ENCODE peak calls at places on chromosomes 2 and 18, in six cellular contexts. One of them, this sample, is unnamed.

GRCh38 chr2:9326975-9327374 is 96.4 kb downstream of the ITGB1BP1 start:
- DNase-seq in sigmoid colon: no peak
- DNase-seq in neural progenitor cell: no peak
- DNase-seq in effector memory CD4-positive, alpha-beta T cell: no peak
- DNase-seq in A549: no peak
- DNase-seq in heart right ventricle: no peak
- DNase-seq in this sample: no peak

GRCh38 chr18:75745147-75745546 is 317.6 kb upstream of the SMIM21 start:
- DNase-seq in sigmoid colon: no peak
- DNase-seq in neural progenitor cell: no peak
- DNase-seq in effector memory CD4-positive, alpha-beta T cell: no peak
- DNase-seq in A549: no peak
- DNase-seq in heart right ventricle: no peak
- DNase-seq in this sample: no peak

GRCh38 chr18:79904357-79905147 is 46.9 kb downstream of the SLC66A2 start:
- DNase-seq in sigmoid colon: peak
- DNase-seq in neural progenitor cell: no peak
- DNase-seq in effector memory CD4-positive, alpha-beta T cell: no peak
- DNase-seq in A549: no peak
- DNase-seq in heart right ventricle: no peak
- DNase-seq in this sample: peak

GRCh38 chr2:227592694-227593387 is 5.9 kb upstream of the SCYGR2 start:
- DNase-seq in sigmoid colon: no peak
- DNase-seq in neural progenitor cell: no peak
- DNase-seq in effector memory CD4-positive, alpha-beta T cell: no peak
- DNase-seq in A549: no peak
- DNase-seq in heart right ventricle: no peak
- DNase-seq in this sample: no peak

GRCh38 chr2:11621465-11621864 is 48.5 kb downstream of the NTSR2 start:
- DNase-seq in sigmoid colon: no peak
- DNase-seq in neural progenitor cell: no peak
- DNase-seq in effector memory CD4-positive, alpha-beta T cell: no peak
- DNase-seq in A549: no peak
- DNase-seq in heart right ventricle: no peak
- DNase-seq in this sample: no peak

GRCh38 chr2:240996834-240997140 is 1.6 kb upstream of the SNED1 start:
- DNase-seq in sigmoid colon: peak
- DNase-seq in neural progenitor cell: no peak
- DNase-seq in effector memory CD4-positive, alpha-beta T cell: no peak
- DNase-seq in A549: no peak
- DNase-seq in heart right ventricle: no peak
- DNase-seq in this sample: no peak

GRCh38 chr2:39737661-39738060 is 41.4 kb downstream of the THUMPD2 start:
- DNase-seq in sigmoid colon: peak
- DNase-seq in neural progenitor cell: peak
- DNase-seq in effector memory CD4-positive, alpha-beta T cell: no peak
- DNase-seq in A549: no peak
- DNase-seq in heart right ventricle: no peak
- DNase-seq in this sample: no peak

GRCh38 chr2:211423018-211423417 is 866.6 kb downstream of the CPS1 start:
- DNase-seq in sigmoid colon: no peak
- DNase-seq in neural progenitor cell: no peak
- DNase-seq in effector memory CD4-positive, alpha-beta T cell: no peak
- DNase-seq in A549: no peak
- DNase-seq in heart right ventricle: no peak
- DNase-seq in this sample: no peak

GRCh38 chr18:56283346-56283745 is 355.0 kb downstream of the TXNL1 start:
- DNase-seq in sigmoid colon: no peak
- DNase-seq in neural progenitor cell: no peak
- DNase-seq in effector memory CD4-positive, alpha-beta T cell: no peak
- DNase-seq in A549: no peak
- DNase-seq in heart right ventricle: no peak
- DNase-seq in this sample: no peak

GRCh38 chr18:79712206-79712857 is 32.7 kb downstream of the CTDP1 start:
- DNase-seq in sigmoid colon: no peak
- DNase-seq in neural progenitor cell: no peak
- DNase-seq in effector memory CD4-positive, alpha-beta T cell: no peak
- DNase-seq in A549: no peak
- DNase-seq in heart right ventricle: no peak
- DNase-seq in this sample: no peak

GRCh38 chr18:75129717-75130477 is 79.0 kb downstream of the PTGR3 start:
- DNase-seq in sigmoid colon: no peak
- DNase-seq in neural progenitor cell: no peak
- DNase-seq in effector memory CD4-positive, alpha-beta T cell: no peak
- DNase-seq in A549: no peak
- DNase-seq in heart right ventricle: no peak
- DNase-seq in this sample: no peak

GRCh38 chr18:8333961-8334360 is 275.3 kb upstream of the RAB12 start:
- DNase-seq in sigmoid colon: no peak
- DNase-seq in neural progenitor cell: peak
- DNase-seq in effector memory CD4-positive, alpha-beta T cell: no peak
- DNase-seq in A549: no peak
- DNase-seq in heart right ventricle: no peak
- DNase-seq in this sample: no peak

GRCh38 chr18:47737198-47737830 is 193.1 kb downstream of the SMAD2 start:
- DNase-seq in sigmoid colon: peak
- DNase-seq in neural progenitor cell: no peak
- DNase-seq in effector memory CD4-positive, alpha-beta T cell: no peak
- DNase-seq in A549: no peak
- DNase-seq in heart right ventricle: no peak
- DNase-seq in this sample: no peak

GRCh38 chr2:240441326-240441992 is 6.0 kb downstream of the GPC1 start:
- DNase-seq in sigmoid colon: no peak
- DNase-seq in neural progenitor cell: no peak
- DNase-seq in effector memory CD4-positive, alpha-beta T cell: no peak
- DNase-seq in A549: no peak
- DNase-seq in heart right ventricle: peak
- DNase-seq in this sample: no peak

GRCh38 chr2:240465268-240465764 is 29.9 kb downstream of the GPC1 start:
- DNase-seq in sigmoid colon: peak
- DNase-seq in neural progenitor cell: no peak
- DNase-seq in effector memory CD4-positive, alpha-beta T cell: no peak
- DNase-seq in A549: no peak
- DNase-seq in heart right ventricle: peak
- DNase-seq in this sample: no peak

GRCh38 chr2:69309336-69310048 is 77.5 kb downstream of the GFPT1 start:
- DNase-seq in sigmoid colon: peak
- DNase-seq in neural progenitor cell: no peak
- DNase-seq in effector memory CD4-positive, alpha-beta T cell: no peak
- DNase-seq in A549: no peak
- DNase-seq in heart right ventricle: peak
- DNase-seq in this sample: no peak

GRCh38 chr2:119544075-119545031 is at the start of gene CFAP221:
- DNase-seq in sigmoid colon: no peak
- DNase-seq in neural progenitor cell: peak
- DNase-seq in effector memory CD4-positive, alpha-beta T cell: no peak
- DNase-seq in A549: peak
- DNase-seq in heart right ventricle: peak
- DNase-seq in this sample: no peak

GRCh38 chr2:184879671-184880070 is 281.3 kb downstream of the ZNF804A start:
- DNase-seq in sigmoid colon: no peak
- DNase-seq in neural progenitor cell: no peak
- DNase-seq in effector memory CD4-positive, alpha-beta T cell: no peak
- DNase-seq in A549: no peak
- DNase-seq in heart right ventricle: no peak
- DNase-seq in this sample: no peak

GRCh38 chr2:189566046-189566445 is 14.5 kb downstream of the SLC40A1 start:
- DNase-seq in sigmoid colon: no peak
- DNase-seq in neural progenitor cell: no peak
- DNase-seq in effector memory CD4-positive, alpha-beta T cell: no peak
- DNase-seq in A549: no peak
- DNase-seq in heart right ventricle: no peak
- DNase-seq in this sample: no peak

GRCh38 chr2:190978389-190979053 is 35.5 kb downstream of the STAT1 start:
- DNase-seq in sigmoid colon: no peak
- DNase-seq in neural progenitor cell: no peak
- DNase-seq in effector memory CD4-positive, alpha-beta T cell: no peak
- DNase-seq in A549: no peak
- DNase-seq in heart right ventricle: no peak
- DNase-seq in this sample: no peak

GRCh38 chr2:51662187-51662586 is 630.3 kb upstream of the NRXN1 start:
- DNase-seq in sigmoid colon: no peak
- DNase-seq in neural progenitor cell: no peak
- DNase-seq in effector memory CD4-positive, alpha-beta T cell: no peak
- DNase-seq in A549: no peak
- DNase-seq in heart right ventricle: no peak
- DNase-seq in this sample: no peak

GRCh38 chr2:127410871-127411396 is 7.3 kb upstream of the PROC start:
- DNase-seq in sigmoid colon: no peak
- DNase-seq in neural progenitor cell: no peak
- DNase-seq in effector memory CD4-positive, alpha-beta T cell: no peak
- DNase-seq in A549: peak
- DNase-seq in heart right ventricle: no peak
- DNase-seq in this sample: no peak

GRCh38 chr2:238119756-238120462 is 18.6 kb upstream of the KLHL30 start:
- DNase-seq in sigmoid colon: no peak
- DNase-seq in neural progenitor cell: no peak
- DNase-seq in effector memory CD4-positive, alpha-beta T cell: no peak
- DNase-seq in A549: no peak
- DNase-seq in heart right ventricle: peak
- DNase-seq in this sample: no peak

GRCh38 chr2:213265679-213266078 is 18.6 kb upstream of the SPAG16 start:
- DNase-seq in sigmoid colon: no peak
- DNase-seq in neural progenitor cell: no peak
- DNase-seq in effector memory CD4-positive, alpha-beta T cell: no peak
- DNase-seq in A549: no peak
- DNase-seq in heart right ventricle: no peak
- DNase-seq in this sample: no peak

GRCh38 chr2:230417436-230417835 is 1.4 kb downstream of the SP100 start:
- DNase-seq in sigmoid colon: no peak
- DNase-seq in neural progenitor cell: no peak
- DNase-seq in effector memory CD4-positive, alpha-beta T cell: no peak
- DNase-seq in A549: no peak
- DNase-seq in heart right ventricle: no peak
- DNase-seq in this sample: no peak
- H3K27ac ChIP-seq in sigmoid colon: peak
- H3K27ac ChIP-seq in neural progenitor cell: no peak
- H3K27ac ChIP-seq in effector memory CD4-positive, alpha-beta T cell: peak
- H3K27ac ChIP-seq in A549: no peak
- H3K27ac ChIP-seq in heart right ventricle: peak
- H3K27ac ChIP-seq in this sample: no peak

DNA sequence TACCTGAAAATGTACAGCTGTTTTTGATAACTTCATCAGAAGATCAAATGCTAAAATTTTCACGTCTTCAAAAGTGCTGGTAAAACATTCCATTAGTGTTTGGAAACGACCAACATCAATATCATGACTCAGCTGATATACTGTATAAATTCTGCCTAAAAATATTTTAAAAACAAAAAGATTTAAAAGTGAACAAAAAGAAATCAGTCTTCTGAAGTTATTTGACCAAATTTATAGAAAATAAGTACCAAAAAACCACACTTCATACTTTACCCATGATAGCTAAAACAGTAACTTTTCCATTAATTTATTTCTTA is 35.6 kb downstream of the THADA start:
- DNase-seq in sigmoid colon: no peak
- DNase-seq in neural progenitor cell: no peak
- DNase-seq in effector memory CD4-positive, alpha-beta T cell: no peak
- DNase-seq in A549: no peak
- DNase-seq in heart right ventricle: no peak
- DNase-seq in this sample: no peak
- H3K27ac ChIP-seq in sigmoid colon: no peak
- H3K27ac ChIP-seq in neural progenitor cell: no peak
- H3K27ac ChIP-seq in effector memory CD4-positive, alpha-beta T cell: no peak
- H3K27ac ChIP-seq in A549: no peak
- H3K27ac ChIP-seq in heart right ventricle: no peak
- H3K27ac ChIP-seq in this sample: no peak

DNA sequence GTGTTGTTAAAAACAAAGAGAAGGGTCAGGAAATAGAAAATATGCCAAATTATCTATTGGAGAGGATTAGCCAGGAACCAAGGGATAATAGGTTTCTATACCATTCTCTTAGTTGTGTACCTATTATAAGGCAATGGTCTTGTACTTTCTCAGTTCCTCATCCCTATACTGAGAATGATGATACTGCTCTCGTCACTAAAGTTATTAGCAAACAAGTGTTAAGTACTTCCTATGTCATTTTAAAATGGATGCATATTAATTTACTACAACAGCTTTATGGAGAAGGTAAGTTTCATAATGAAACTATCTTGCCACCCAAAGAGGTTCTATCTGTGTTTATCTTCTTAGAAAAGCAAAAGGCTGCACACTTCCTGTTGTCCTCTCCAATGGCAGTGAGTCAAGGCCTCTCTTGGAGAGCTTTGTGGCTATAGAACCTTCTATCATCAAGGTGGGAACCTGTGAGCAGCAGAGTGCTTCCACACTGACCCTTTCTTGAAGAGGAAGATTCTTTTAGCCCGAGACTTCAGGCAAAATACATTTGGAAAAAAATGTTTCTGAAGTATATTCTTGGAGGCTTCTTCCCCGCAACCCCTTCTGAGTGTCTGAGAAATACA is 460.7 kb upstream of the FANCL start:
- DNase-seq in sigmoid colon: no peak
- DNase-seq in neural progenitor cell: no peak
- DNase-seq in effector memory CD4-positive, alpha-beta T cell: no peak
- DNase-seq in A549: no peak
- DNase-seq in heart right ventricle: no peak
- DNase-seq in this sample: no peak
- H3K27ac ChIP-seq in sigmoid colon: no peak
- H3K27ac ChIP-seq in neural progenitor cell: no peak
- H3K27ac ChIP-seq in effector memory CD4-positive, alpha-beta T cell: no peak
- H3K27ac ChIP-seq in A549: no peak
- H3K27ac ChIP-seq in heart right ventricle: no peak
- H3K27ac ChIP-seq in this sample: peak

DNA sequence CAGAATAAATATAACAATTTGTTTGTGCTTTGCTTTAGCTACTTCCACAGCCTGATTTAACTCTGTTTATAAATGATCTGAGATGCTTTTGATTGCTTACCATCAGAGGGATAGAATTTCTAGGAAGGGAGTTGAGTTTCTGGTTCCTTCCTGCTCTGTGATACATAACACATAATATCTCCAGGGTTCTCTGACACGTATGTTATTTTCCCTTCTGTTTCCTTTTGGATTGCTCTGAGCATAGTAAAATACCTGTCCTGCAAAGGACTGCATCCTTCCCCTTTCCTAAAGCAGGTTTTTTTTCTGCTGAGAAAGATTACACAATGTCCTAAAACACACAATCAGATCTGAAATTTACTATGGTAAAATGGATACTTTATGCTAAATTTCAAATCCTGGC is 76.1 kb downstream of the CABYR start:
- DNase-seq in sigmoid colon: no peak
- DNase-seq in neural progenitor cell: no peak
- DNase-seq in effector memory CD4-positive, alpha-beta T cell: no peak
- DNase-seq in A549: no peak
- DNase-seq in heart right ventricle: no peak
- DNase-seq in this sample: no peak
- H3K27ac ChIP-seq in sigmoid colon: peak
- H3K27ac ChIP-seq in neural progenitor cell: no peak
- H3K27ac ChIP-seq in effector memory CD4-positive, alpha-beta T cell: no peak
- H3K27ac ChIP-seq in A549: no peak
- H3K27ac ChIP-seq in heart right ventricle: no peak
- H3K27ac ChIP-seq in this sample: peak